ENCODE peak calls at places on chromosome 17, in nine cellular contexts. One of them, this sample, is unnamed.

GRCh38 chr17:68868708-68869107 is 86.5 kb downstream of the ABCA8 start:
- DNase-seq in GM23248: no peak
- DNase-seq in breast epithelium: no peak
- DNase-seq in RWPE2: no peak
- DNase-seq in H9: no peak
- DNase-seq in ascending aorta: no peak
- DNase-seq in esophagus squamous epithelium: no peak
- DNase-seq in effector memory CD4-positive, alpha-beta T cell: no peak
- DNase-seq in neural progenitor cell: no peak
- DNase-seq in this sample: no peak

GRCh38 chr17:21017256-21017655 is 25.6 kb downstream of the USP22 start:
- DNase-seq in GM23248: no peak
- DNase-seq in ascending aorta: no peak
- DNase-seq in neural progenitor cell: no peak
- DNase-seq in H9: no peak
- DNase-seq in esophagus squamous epithelium: no peak
- DNase-seq in breast epithelium: no peak
- DNase-seq in effector memory CD4-positive, alpha-beta T cell: no peak
- DNase-seq in RWPE2: no peak
- DNase-seq in this sample: no peak

GRCh38 chr17:6641374-6641818 is 536 bp downstream of the TXNDC17 start:
- DNase-seq in H9: no peak
- DNase-seq in effector memory CD4-positive, alpha-beta T cell: no peak
- DNase-seq in breast epithelium: no peak
- DNase-seq in esophagus squamous epithelium: no peak
- DNase-seq in RWPE2: no peak
- DNase-seq in ascending aorta: no peak
- DNase-seq in GM23248: peak; percentile 57
- DNase-seq in neural progenitor cell: no peak
- DNase-seq in this sample: no peak

GRCh38 chr17:65362826-65363225 is 198.6 kb downstream of the AXIN2 start:
- DNase-seq in H9: no peak
- DNase-seq in RWPE2: no peak
- DNase-seq in effector memory CD4-positive, alpha-beta T cell: no peak
- DNase-seq in neural progenitor cell: no peak
- DNase-seq in breast epithelium: no peak
- DNase-seq in GM23248: peak; percentile 12
- DNase-seq in esophagus squamous epithelium: no peak
- DNase-seq in ascending aorta: no peak
- DNase-seq in this sample: no peak

GRCh38 chr17:10681866-10682446 is 15.4 kb downstream of the SCO1 start:
- DNase-seq in breast epithelium: no peak
- DNase-seq in ascending aorta: no peak
- DNase-seq in H9: no peak
- DNase-seq in esophagus squamous epithelium: no peak
- DNase-seq in GM23248: peak; percentile 47
- DNase-seq in neural progenitor cell: no peak
- DNase-seq in effector memory CD4-positive, alpha-beta T cell: no peak
- DNase-seq in RWPE2: no peak
- DNase-seq in this sample: no peak

GRCh38 chr17:44187131-44187899 is 543 bp downstream of the TMUB2 start:
- DNase-seq in H9: no peak
- DNase-seq in breast epithelium: no peak
- DNase-seq in neural progenitor cell: no peak
- DNase-seq in GM23248: peak; percentile 72
- DNase-seq in effector memory CD4-positive, alpha-beta T cell: peak; percentile 32
- DNase-seq in RWPE2: no peak
- DNase-seq in ascending aorta: no peak
- DNase-seq in esophagus squamous epithelium: no peak
- DNase-seq in this sample: peak; percentile 14

GRCh38 chr17:62179525-62180161 is 114.6 kb upstream of the MED13 start:
- DNase-seq in esophagus squamous epithelium: no peak
- DNase-seq in breast epithelium: no peak
- DNase-seq in H9: no peak
- DNase-seq in neural progenitor cell: no peak
- DNase-seq in effector memory CD4-positive, alpha-beta T cell: no peak
- DNase-seq in GM23248: peak; percentile 33
- DNase-seq in RWPE2: no peak
- DNase-seq in ascending aorta: no peak
- DNase-seq in this sample: no peak

GRCh38 chr17:45144199-45145034 is 3.9 kb upstream of the HEXIM1 start:
- DNase-seq in H9: peak; percentile 69
- DNase-seq in ascending aorta: peak; percentile 76
- DNase-seq in neural progenitor cell: peak; percentile 43
- DNase-seq in GM23248: peak; percentile 76
- DNase-seq in esophagus squamous epithelium: no peak
- DNase-seq in RWPE2: no peak
- DNase-seq in effector memory CD4-positive, alpha-beta T cell: no peak
- DNase-seq in breast epithelium: no peak
- DNase-seq in this sample: no peak

GRCh38 chr17:44797809-44798208 is 32.3 kb downstream of the GJC1 start:
- DNase-seq in breast epithelium: no peak
- DNase-seq in neural progenitor cell: no peak
- DNase-seq in RWPE2: no peak
- DNase-seq in effector memory CD4-positive, alpha-beta T cell: no peak
- DNase-seq in ascending aorta: no peak
- DNase-seq in esophagus squamous epithelium: no peak
- DNase-seq in GM23248: no peak
- DNase-seq in H9: no peak
- DNase-seq in this sample: no peak

GRCh38 chr17:11144358-11145233 is 96.4 kb upstream of the SHISA6 start:
- DNase-seq in neural progenitor cell: peak; percentile 69
- DNase-seq in H9: peak; percentile 65
- DNase-seq in effector memory CD4-positive, alpha-beta T cell: no peak
- DNase-seq in RWPE2: no peak
- DNase-seq in ascending aorta: no peak
- DNase-seq in esophagus squamous epithelium: no peak
- DNase-seq in GM23248: peak; percentile 77
- DNase-seq in breast epithelium: no peak
- DNase-seq in this sample: no peak

GRCh38 chr17:68981288-68981687 is 26.1 kb upstream of the ABCA8 start:
- DNase-seq in ascending aorta: peak; percentile 76
- DNase-seq in esophagus squamous epithelium: no peak
- DNase-seq in breast epithelium: no peak
- DNase-seq in GM23248: peak; percentile 45
- DNase-seq in neural progenitor cell: no peak
- DNase-seq in effector memory CD4-positive, alpha-beta T cell: no peak
- DNase-seq in RWPE2: no peak
- DNase-seq in H9: no peak
- DNase-seq in this sample: no peak

GRCh38 chr17:46817901-46818209 is 637 bp downstream of the WNT3 start:
- DNase-seq in breast epithelium: no peak
- DNase-seq in ascending aorta: no peak
- DNase-seq in RWPE2: no peak
- DNase-seq in effector memory CD4-positive, alpha-beta T cell: no peak
- DNase-seq in H9: no peak
- DNase-seq in neural progenitor cell: no peak
- DNase-seq in GM23248: no peak
- DNase-seq in esophagus squamous epithelium: no peak
- DNase-seq in this sample: no peak

GRCh38 chr17:62617894-62618472 is 9.5 kb upstream of the MRC2 start:
- DNase-seq in esophagus squamous epithelium: no peak
- DNase-seq in ascending aorta: no peak
- DNase-seq in GM23248: peak; percentile 66
- DNase-seq in neural progenitor cell: no peak
- DNase-seq in RWPE2: no peak
- DNase-seq in effector memory CD4-positive, alpha-beta T cell: no peak
- DNase-seq in breast epithelium: no peak
- DNase-seq in H9: no peak
- DNase-seq in this sample: no peak

GRCh38 chr17:74457146-74457819 is 9.2 kb upstream of the CD300A start:
- DNase-seq in effector memory CD4-positive, alpha-beta T cell: peak; percentile 64
- DNase-seq in breast epithelium: peak; percentile 63
- DNase-seq in RWPE2: no peak
- DNase-seq in esophagus squamous epithelium: no peak
- DNase-seq in H9: peak; percentile 83
- DNase-seq in neural progenitor cell: peak; percentile 89
- DNase-seq in ascending aorta: peak; percentile 90
- DNase-seq in GM23248: peak; percentile 72
- DNase-seq in this sample: peak; percentile 95

GRCh38 chr17:4562000-4562969 is 1.9 kb upstream of the GGT6 start:
- DNase-seq in breast epithelium: no peak
- DNase-seq in ascending aorta: no peak
- DNase-seq in H9: no peak
- DNase-seq in esophagus squamous epithelium: no peak
- DNase-seq in RWPE2: no peak
- DNase-seq in GM23248: no peak
- DNase-seq in effector memory CD4-positive, alpha-beta T cell: no peak
- DNase-seq in neural progenitor cell: no peak
- DNase-seq in this sample: no peak

GRCh38 chr17:40686192-40686591 is 17.4 kb downstream of the KRT24 start:
- DNase-seq in esophagus squamous epithelium: no peak
- DNase-seq in effector memory CD4-positive, alpha-beta T cell: no peak
- DNase-seq in H9: no peak
- DNase-seq in RWPE2: no peak
- DNase-seq in breast epithelium: no peak
- DNase-seq in ascending aorta: no peak
- DNase-seq in GM23248: no peak
- DNase-seq in neural progenitor cell: no peak
- DNase-seq in this sample: no peak

GRCh38 chr17:64097196-64097936 is 32.6 kb downstream of the ERN1 start:
- DNase-seq in ascending aorta: no peak
- DNase-seq in H9: no peak
- DNase-seq in RWPE2: no peak
- DNase-seq in GM23248: peak; percentile 69
- DNase-seq in effector memory CD4-positive, alpha-beta T cell: no peak
- DNase-seq in esophagus squamous epithelium: no peak
- DNase-seq in breast epithelium: no peak
- DNase-seq in neural progenitor cell: no peak
- DNase-seq in this sample: no peak

GRCh38 chr17:40605301-40605700 is 40.0 kb upstream of the CCR7 start:
- DNase-seq in esophagus squamous epithelium: no peak
- DNase-seq in RWPE2: no peak
- DNase-seq in breast epithelium: no peak
- DNase-seq in GM23248: no peak
- DNase-seq in H9: no peak
- DNase-seq in ascending aorta: no peak
- DNase-seq in neural progenitor cell: no peak
- DNase-seq in effector memory CD4-positive, alpha-beta T cell: no peak
- DNase-seq in this sample: no peak

GRCh38 chr17:3036800-3037199 is 26.6 kb downstream of the OR1D5 start:
- DNase-seq in H9: no peak
- DNase-seq in breast epithelium: no peak
- DNase-seq in RWPE2: no peak
- DNase-seq in neural progenitor cell: no peak
- DNase-seq in ascending aorta: no peak
- DNase-seq in esophagus squamous epithelium: no peak
- DNase-seq in effector memory CD4-positive, alpha-beta T cell: no peak
- DNase-seq in GM23248: no peak
- DNase-seq in this sample: no peak

DNA sequence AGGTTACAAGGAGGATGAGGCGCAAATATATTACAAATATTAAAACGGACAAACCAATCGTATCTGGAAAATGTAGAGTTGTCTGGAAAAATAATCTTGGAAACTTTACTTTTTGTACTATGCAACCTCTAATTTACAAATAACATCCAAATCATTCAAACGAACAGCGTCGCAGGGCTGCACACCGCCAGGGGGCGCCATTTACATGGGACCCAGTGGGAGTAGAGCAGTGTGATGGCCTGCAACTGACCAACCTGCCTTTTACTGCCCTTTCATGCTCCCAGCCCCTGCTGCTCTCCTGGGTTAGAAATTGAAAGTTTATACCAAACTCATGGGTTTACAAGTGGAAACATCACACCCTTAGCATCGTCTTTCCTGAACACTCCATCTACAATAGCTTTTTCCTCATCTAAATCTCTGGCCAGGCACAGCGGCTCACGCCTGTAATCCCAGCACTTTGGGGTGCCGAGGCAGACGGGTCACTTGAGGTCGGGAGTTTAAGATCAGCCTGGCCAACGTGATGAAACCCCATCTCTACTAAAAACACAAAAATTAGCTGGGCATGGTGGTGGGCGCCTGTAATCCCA is 10.0 kb downstream of the PITPNC1 start:
- DNase-seq in GM23248: peak; percentile 61
- DNase-seq in RWPE2: no peak
- DNase-seq in breast epithelium: no peak
- DNase-seq in ascending aorta: no peak
- DNase-seq in H9: peak; percentile 75
- DNase-seq in neural progenitor cell: peak; percentile 85
- DNase-seq in esophagus squamous epithelium: no peak
- DNase-seq in effector memory CD4-positive, alpha-beta T cell: peak; percentile 42
- DNase-seq in this sample: peak; percentile 59
- H3K4me1 ChIP-seq in GM23248: peaks cover 14% of the 10 kb centered on the region
- H3K4me1 ChIP-seq in RWPE2: peaks cover 26% of the 10 kb centered on the region
- H3K4me1 ChIP-seq in breast epithelium: no peaks in the 10 kb centered on the region
- H3K4me1 ChIP-seq in ascending aorta: peaks cover 3% of the 10 kb centered on the region
- H3K4me1 ChIP-seq in H9: no peaks in the 10 kb centered on the region
- H3K4me1 ChIP-seq in neural progenitor cell: no peaks in the 10 kb centered on the region
- H3K4me1 ChIP-seq in esophagus squamous epithelium: peaks cover 7% of the 10 kb centered on the region
- H3K4me1 ChIP-seq in effector memory CD4-positive, alpha-beta T cell: peaks cover 33% of the 10 kb centered on the region
- H3K4me1 ChIP-seq in this sample: no peaks in the 10 kb centered on the region

DNA sequence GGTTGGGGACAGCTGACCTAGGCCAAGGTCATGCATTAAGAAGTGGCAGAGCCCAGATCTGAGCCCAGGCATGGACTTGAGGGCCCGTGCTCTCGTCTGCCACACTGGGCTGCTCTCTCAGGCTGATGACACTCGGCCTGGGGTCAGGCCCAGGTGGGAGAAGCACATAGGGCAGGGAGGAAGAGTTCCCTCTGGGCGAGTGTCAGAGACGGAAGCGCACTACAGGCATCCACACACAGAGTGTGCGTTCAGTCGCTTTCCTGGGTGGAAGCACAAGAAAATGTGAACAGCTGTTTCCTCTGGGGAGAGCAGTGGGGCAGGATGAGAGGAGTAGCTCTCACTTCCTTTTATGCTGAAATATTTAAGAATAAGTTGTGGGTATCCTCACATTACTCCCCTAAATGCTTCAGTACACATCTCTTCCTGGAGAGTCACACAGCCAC is 59.7 kb downstream of the B9D1 start:
- DNase-seq in breast epithelium: no peak
- DNase-seq in GM23248: no peak
- DNase-seq in esophagus squamous epithelium: no peak
- DNase-seq in RWPE2: no peak
- DNase-seq in H9: no peak
- DNase-seq in neural progenitor cell: no peak
- DNase-seq in ascending aorta: no peak
- DNase-seq in effector memory CD4-positive, alpha-beta T cell: no peak
- DNase-seq in this sample: no peak
- H3K4me1 ChIP-seq in breast epithelium: no peaks in the 10 kb centered on the region
- H3K4me1 ChIP-seq in GM23248: peaks cover 7% of the 10 kb centered on the region
- H3K4me1 ChIP-seq in esophagus squamous epithelium: peaks cover 19% of the 10 kb centered on the region
- H3K4me1 ChIP-seq in RWPE2: no peaks in the 10 kb centered on the region
- H3K4me1 ChIP-seq in H9: no peaks in the 10 kb centered on the region
- H3K4me1 ChIP-seq in neural progenitor cell: peaks cover 20% of the 10 kb centered on the region
- H3K4me1 ChIP-seq in ascending aorta: no peaks in the 10 kb centered on the region
- H3K4me1 ChIP-seq in effector memory CD4-positive, alpha-beta T cell: peaks cover 18% of the 10 kb centered on the region
- H3K4me1 ChIP-seq in this sample: peaks cover 72% of the 10 kb centered on the region

GRCh38 chr17:52233632-52234031 is 75.1 kb upstream of the CA10 start:
- DNase-seq in breast epithelium: no peak
- DNase-seq in GM23248: no peak
- DNase-seq in effector memory CD4-positive, alpha-beta T cell: no peak
- DNase-seq in RWPE2: no peak
- DNase-seq in H9: no peak
- DNase-seq in neural progenitor cell: no peak
- DNase-seq in esophagus squamous epithelium: no peak
- DNase-seq in ascending aorta: no peak
- DNase-seq in this sample: no peak
- H3K4me1 ChIP-seq in breast epithelium: no peaks in the 10 kb centered on the region
- H3K4me1 ChIP-seq in GM23248: no peaks in the 10 kb centered on the region
- H3K4me1 ChIP-seq in effector memory CD4-positive, alpha-beta T cell: no peaks in the 10 kb centered on the region
- H3K4me1 ChIP-seq in RWPE2: peaks cover 15% of the 10 kb centered on the region
- H3K4me1 ChIP-seq in H9: no peaks in the 10 kb centered on the region
- H3K4me1 ChIP-seq in neural progenitor cell: no peaks in the 10 kb centered on the region
- H3K4me1 ChIP-seq in esophagus squamous epithelium: no peaks in the 10 kb centered on the region
- H3K4me1 ChIP-seq in ascending aorta: no peaks in the 10 kb centered on the region
- H3K4me1 ChIP-seq in this sample: no peaks in the 10 kb centered on the region

GRCh38 chr17:55292094-55292493 is 27.3 kb downstream of the HLF start:
- DNase-seq in breast epithelium: no peak
- DNase-seq in ascending aorta: no peak
- DNase-seq in esophagus squamous epithelium: no peak
- DNase-seq in effector memory CD4-positive, alpha-beta T cell: no peak
- DNase-seq in RWPE2: no peak
- DNase-seq in neural progenitor cell: no peak
- DNase-seq in GM23248: no peak
- DNase-seq in H9: no peak
- DNase-seq in this sample: no peak
- H3K4me1 ChIP-seq in breast epithelium: peaks cover 4% of the 10 kb centered on the region
- H3K4me1 ChIP-seq in ascending aorta: no peaks in the 10 kb centered on the region
- H3K4me1 ChIP-seq in esophagus squamous epithelium: no peaks in the 10 kb centered on the region
- H3K4me1 ChIP-seq in effector memory CD4-positive, alpha-beta T cell: peaks cover 3% of the 10 kb centered on the region
- H3K4me1 ChIP-seq in RWPE2: no peaks in the 10 kb centered on the region
- H3K4me1 ChIP-seq in neural progenitor cell: no peaks in the 10 kb centered on the region
- H3K4me1 ChIP-seq in GM23248: no peaks in the 10 kb centered on the region
- H3K4me1 ChIP-seq in H9: no peaks in the 10 kb centered on the region
- H3K4me1 ChIP-seq in this sample: no peaks in the 10 kb centered on the region